ENCODE peak calls at places on chromosome 17, in eight cellular contexts. H is NCI-H1105; K is A549; G is NCI-H1417 treated with DMSO at 0.1 percent for 48 hours; Z is stimulated activated CD4-positive, alpha-beta T cell treated with anti-CD3 and anti-CD28 coated beads, Interleukin-2, amount 100 ng/mL, for 24 hours; C is DMS153; Y is ACHN; U is neural progenitor cell. J is an unnamed sample.

GRCh38 chr17:41168121-41168520 is at the start of gene KRTAP4-3:
- DNase-seq in H (no peak), K (no peak), G (no peak), Z (no peak), C (no peak), Y (no peak), U (no peak), J (no peak)

GRCh38 chr17:21019976-21020575 is 22.7 kb downstream of the USP22 start:
- DNase-seq in H (no peak), K (no peak), G (no peak), Z (no peak), C (no peak), Y (peak), U (peak), J (no peak)

GRCh38 chr17:38341035-38341721 is 2.6 kb downstream of the GPR179 start:
- DNase-seq in H (peak), K (no peak), G (peak), Z (no peak), C (peak), Y (peak), U (peak), J (no peak)

GRCh38 chr17:32350662-32351418 is 883 bp downstream of the ZNF207 start:
- DNase-seq in H (peak), K (no peak), G (no peak), Z (peak), C (peak), Y (peak), U (peak), J (no peak)

GRCh38 chr17:29581583-29582253 is 7.7 kb downstream of the GIT1 start:
- DNase-seq in H (peak), K (no peak), G (no peak), Z (no peak), C (no peak), Y (no peak), U (no peak), J (no peak)

GRCh38 chr17:58156839-58157803 is 8.9 kb downstream of the OR4D1 start:
- DNase-seq in H (peak), K (peak), G (peak), Z (peak), C (no peak), Y (peak), U (peak), J (no peak)

GRCh38 chr17:37081287-37081686 is 132.5 kb downstream of the AATF start:
- DNase-seq in H (no peak), K (no peak), G (no peak), Z (no peak), C (no peak), Y (no peak), U (no peak), J (no peak)

GRCh38 chr17:2034157-2034556 is 4.2 kb downstream of the DPH1 start:
- DNase-seq in H (no peak), K (no peak), G (no peak), Z (no peak), C (no peak), Y (peak), U (no peak), J (no peak)

GRCh38 chr17:2190014-2190413 is 113.6 kb downstream of the SMG6 start:
- DNase-seq in H (no peak), K (no peak), G (no peak), Z (no peak), C (no peak), Y (no peak), U (no peak), J (no peak)

GRCh38 chr17:43839670-43840101 is 6.7 kb upstream of the MPP3 start:
- DNase-seq in H (peak), K (peak), G (peak), Z (no peak), C (peak), Y (peak), U (no peak), J (no peak)

GRCh38 chr17:40695874-40696472 is 7.6 kb downstream of the KRT24 start:
- DNase-seq in H (no peak), K (no peak), G (no peak), Z (no peak), C (no peak), Y (peak), U (no peak), J (no peak)

GRCh38 chr17:2262146-2262587 is 41.4 kb downstream of the SMG6 start:
- DNase-seq in H (no peak), K (no peak), G (no peak), Z (no peak), C (no peak), Y (peak), U (no peak), J (no peak)

GRCh38 chr17:3981455-3981854 is 17.2 kb upstream of the ATP2A3 start:
- DNase-seq in H (no peak), K (no peak), G (no peak), Z (no peak), C (no peak), Y (no peak), U (no peak), J (no peak)

GRCh38 chr17:49035470-49036269 is 38.5 kb downstream of the IGF2BP1 start:
- DNase-seq in H (no peak), K (peak), G (no peak), Z (peak), C (no peak), Y (peak), U (peak), J (peak)

GRCh38 chr17:42221886-42222745 is 27.8 kb upstream of the GHDC start:
- DNase-seq in H (no peak), K (peak), G (no peak), Z (peak), C (no peak), Y (peak), U (peak), J (peak)

GRCh38 chr17:80036715-80037477 is 454 bp downstream of the CCDC40 start:
- DNase-seq in H (peak), K (peak), G (peak), Z (peak), C (peak), Y (peak), U (peak), J (no peak)

GRCh38 chr17:75153854-75154194 is 488 bp downstream of the JPT1 start:
- DNase-seq in H (peak), K (no peak), G (no peak), Z (peak), C (no peak), Y (peak), U (no peak), J (no peak)

GRCh38 chr17:41812176-41813038 is at the start of gene FKBP10:
- DNase-seq in H (peak), K (peak), G (peak), Z (peak), C (peak), Y (peak), U (peak), J (peak)

GRCh38 chr17:27489045-27489715 is 32.9 kb downstream of the KSR1 start:
- DNase-seq in H (no peak), K (peak), G (no peak), Z (no peak), C (no peak), Y (no peak), U (no peak), J (peak)

GRCh38 chr17:30161601-30162000 is 45.0 kb downstream of the NSRP1 start:
- DNase-seq in H (no peak), K (no peak), G (no peak), Z (no peak), C (no peak), Y (no peak), U (no peak), J (no peak)

GRCh38 chr17:732788-733720 is 658 bp downstream of the TLCD3A start:
- DNase-seq in H (no peak), K (no peak), G (no peak), Z (peak), C (no peak), Y (peak), U (peak), J (peak)

GRCh38 chr17:39625198-39625769 is 1.5 kb upstream of the PPP1R1B start:
- DNase-seq in H (no peak), K (no peak), G (no peak), Z (no peak), C (no peak), Y (no peak), U (no peak), J (no peak)

GRCh38 chr17:81101614-81102306 is 63.5 kb upstream of the PVALEF start:
- DNase-seq in H (no peak), K (peak), G (peak), Z (peak), C (peak), Y (peak), U (peak), J (peak)

GRCh38 chr17:42795465-42795864 is 3.0 kb downstream of the COA3 start:
- DNase-seq in H (no peak), K (no peak), G (no peak), Z (no peak), C (no peak), Y (no peak), U (no peak), J (no peak)

GRCh38 chr17:37068266-37068665 is 119.5 kb downstream of the AATF start:
- DNase-seq in H (no peak), K (no peak), G (no peak), Z (no peak), C (no peak), Y (no peak), U (no peak), J (no peak)

GRCh38 chr17:42564815-42565522 is 1.9 kb upstream of the MLX start:
- DNase-seq in H (no peak), K (no peak), G (no peak), Z (no peak), C (no peak), Y (no peak), U (no peak), J (no peak)

GRCh38 chr17:48576479-48577309 is 1.5 kb downstream of the HOXB4 start:
- DNase-seq in H (no peak), K (no peak), G (no peak), Z (no peak), C (no peak), Y (peak), U (peak), J (no peak)